ENCODE peak calls at places on chromosome 7, in four cellular contexts. A is SK-N-SH, I is GM12878, X is H1. J is an unnamed sample. For H4K20me1, the result is how much of the 10 kb centered on the place peaks cover.

GRCh38 chr7:135282621-135283295 is 49.1 kb downstream of the STRA8 start:
- DNase-seq in A (no peak), I (no peak), X (no peak), J (no peak)

GRCh38 chr7:51318886-51319579 is 2.4 kb upstream of the COBL start:
- DNase-seq in A (no peak), I (no peak), X (no peak), J (peak)

GRCh38 chr7:101829856-101830255 is 12.4 kb downstream of the CUX1 start:
- DNase-seq in A (no peak), I (no peak), X (no peak), J (no peak)

GRCh38 chr7:3179456-3179855 is 121.6 kb upstream of the SDK1 start:
- DNase-seq in A (no peak), I (no peak), X (no peak), J (peak)

GRCh38 chr7:128811631-128812430 is 18.4 kb upstream of the FLNC start:
- DNase-seq in A (no peak), I (no peak), X (no peak), J (no peak)

GRCh38 chr7:149196705-149197171 is 1.4 kb downstream of the ZNF282 start:
- DNase-seq in A (peak), I (no peak), X (no peak), J (peak)

GRCh38 chr7:55288070-55288824 is 76.9 kb upstream of the LANCL2 start:
- DNase-seq in A (no peak), I (no peak), X (no peak), J (no peak)

GRCh38 chr7:2069472-2069860 is 163.3 kb downstream of the MAD1L1 start:
- DNase-seq in A (no peak), I (no peak), X (no peak), J (no peak)

GRCh38 chr7:7968544-7969305 is at the start of gene GLCCI1:
- DNase-seq in A (peak), I (peak), X (peak), J (peak)

GRCh38 chr7:99094369-99094768 is 49.5 kb downstream of the SMURF1 start:
- DNase-seq in A (no peak), I (no peak), X (no peak), J (no peak)

GRCh38 chr7:151080091-151080521 is 503 bp downstream of the FASTK start:
- DNase-seq in A (peak), I (no peak), X (no peak), J (no peak)

GRCh38 chr7:133207687-133208086 is 45.2 kb upstream of the EXOC4 start:
- DNase-seq in A (no peak), I (no peak), X (no peak), J (peak)

GRCh38 chr7:142279616-142280015 is 21.8 kb upstream of the PRSS58 start:
- DNase-seq in A (no peak), I (no peak), X (no peak), J (no peak)

GRCh38 chr7:108234981-108235450 is 104.9 kb upstream of the LAMB4 start:
- DNase-seq in A (no peak), I (no peak), X (no peak), J (no peak)

GRCh38 chr7:108239501-108240225 is 109.5 kb upstream of the LAMB4 start:
- DNase-seq in A (no peak), I (no peak), X (no peak), J (no peak)

GRCh38 chr7:108234281-108234680 is 104.1 kb upstream of the LAMB4 start:
- DNase-seq in A (no peak), I (no peak), X (no peak), J (no peak)

GRCh38 chr7:108235451-108236061 is 105.4 kb upstream of the LAMB4 start:
- DNase-seq in A (no peak), I (no peak), X (no peak), J (no peak)

GRCh38 chr7:108236681-108237415 is 106.7 kb upstream of the LAMB4 start:
- DNase-seq in A (no peak), I (no peak), X (no peak), J (no peak)
- TF ChIP-seq TCF12 in A (no peak), I (no peak), X (no peak), J (no peak)

DNA sequence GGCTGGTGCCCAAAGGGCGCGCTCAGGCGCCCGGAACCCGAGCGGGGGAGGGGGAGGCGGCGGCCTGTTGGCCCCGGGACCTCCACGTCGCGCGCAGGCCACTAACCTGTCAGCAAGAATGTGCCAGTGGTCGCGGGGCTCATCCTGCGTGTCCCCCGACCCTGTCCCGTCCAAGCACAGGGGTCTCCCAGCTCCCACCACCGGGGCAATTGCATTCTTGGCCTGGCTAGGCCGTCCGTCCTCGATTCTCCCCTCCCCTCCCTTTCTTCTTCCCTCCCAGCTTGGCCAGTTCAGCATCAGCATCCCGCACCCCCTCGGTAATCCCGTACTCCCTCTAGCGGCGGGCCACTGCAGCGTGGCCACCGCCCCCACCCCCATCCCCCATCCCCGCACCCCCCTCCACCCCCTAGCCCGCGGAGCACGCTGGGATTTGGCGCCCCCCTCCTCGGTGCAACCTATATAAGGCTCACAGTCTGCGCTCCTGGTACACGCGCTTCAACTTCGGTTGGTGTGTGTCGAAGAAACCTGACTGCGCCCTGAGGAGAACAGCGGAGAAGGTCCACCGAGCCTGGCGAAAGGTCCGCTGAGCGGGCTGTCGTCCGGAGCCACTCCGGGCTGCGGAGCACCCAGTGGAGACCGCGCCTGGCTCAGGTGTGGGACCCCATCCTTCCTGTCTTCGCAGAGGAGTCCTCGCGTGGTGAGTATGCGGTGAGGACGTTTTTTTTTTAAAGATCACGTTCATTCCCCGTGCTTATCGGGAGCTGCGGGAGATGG is at the start of gene SGCE:
- DNase-seq in A (peak), I (peak), X (peak), J (peak)
- H4K20me1 ChIP-seq in A (under half), I (under half), X (under half), J (under half)

GRCh38 chr7:5453566-5454075 is 30.0 kb upstream of the TNRC18 start:
- DNase-seq in A (no peak), I (no peak), X (no peak), J (no peak)

GRCh38 chr7:5451391-5451790 is 27.8 kb upstream of the TNRC18 start:
- DNase-seq in A (no peak), I (no peak), X (no peak), J (no peak)

GRCh38 chr7:5452470-5452899 is 28.9 kb upstream of the TNRC18 start:
- DNase-seq in A (peak), I (no peak), X (no peak), J (no peak)

GRCh38 chr7:5454485-5454884 is 30.9 kb upstream of the TNRC18 start:
- DNase-seq in A (peak), I (no peak), X (no peak), J (no peak)

GRCh38 chr7:5452937-5453540 is 29.4 kb upstream of the TNRC18 start:
- DNase-seq in A (peak), I (no peak), X (no peak), J (no peak)
- TF ChIP-seq TCF12 in A (no peak), I (no peak), X (no peak), J (no peak)

GRCh38 chr7:24956021-24956420 is 24.0 kb downstream of the OSBPL3 start:
- DNase-seq in A (peak), I (no peak), X (no peak), J (no peak)
- H4K20me1 ChIP-seq in A (under half), I (under half), X (under half), J (under half)

J was measured in HepG2.